ENCODE peak calls at places on chromosomes 12 and 14, in seven cellular contexts. R, S, B, M, L, V and X are unnamed samples. For H3K4me1 and H3K27me3, the result is how much of the 10 kb centered on the place peaks cover.

GRCh38 chr14:51849095-51849494 is 11.3 kb upstream of the GNG2 start:
- DNase-seq in B (peak), S (no peak), L (no peak), V (no peak), M (no peak), R (no peak), X (no peak)

GRCh38 chr12:5739862-5740370 is 205.1 kb downstream of the ANO2 start:
- DNase-seq in B (no peak), M (no peak), S (no peak), R (no peak), L (no peak), V (no peak), X (no peak)

GRCh38 chr12:132131229-132131628 is 12.9 kb downstream of the DDX51 start:
- DNase-seq in R (no peak), B (no peak), M (no peak), L (no peak), V (no peak), S (no peak), X (peak)

GRCh38 chr12:18158774-18159557 is 69.0 kb upstream of the RERGL start:
- DNase-seq in R (no peak), M (no peak), S (no peak), B (peak), V (no peak), L (peak), X (no peak)

GRCh38 chr12:115709410-115710065 is 568.0 kb downstream of the MED13L start:
- DNase-seq in B (no peak), L (no peak), S (peak), R (peak), V (peak), M (no peak), X (peak)

GRCh38 chr14:104864267-104865068 is 600 bp upstream of the CEP170B start:
- DNase-seq in R (no peak), S (peak), L (peak), M (peak), B (no peak), V (no peak), X (no peak)

GRCh38 chr12:2082321-2082720 is 29.5 kb downstream of the CACNA1C start:
- DNase-seq in L (no peak), B (no peak), V (no peak), S (no peak), R (no peak), M (no peak), X (no peak)

GRCh38 chr14:102949062-102949800 is 26.8 kb downstream of the AMN start:
- DNase-seq in L (peak), R (peak), B (peak), S (no peak), M (no peak), V (no peak), X (no peak)

GRCh38 chr12:47271800-47272230 is 192.1 kb upstream of the AMIGO2 start:
- DNase-seq in V (no peak), M (no peak), L (no peak), R (no peak), S (no peak), B (no peak), X (no peak)

GRCh38 chr14:88904206-88904647 is 79.8 kb downstream of the TTC8 start:
- DNase-seq in M (no peak), V (no peak), B (peak), S (no peak), R (no peak), L (no peak), X (no peak)

GRCh38 chr12:78929075-78929418 is 64.5 kb downstream of the SYT1 start:
- DNase-seq in V (no peak), R (no peak), S (no peak), B (peak), M (no peak), L (peak), X (no peak)

GRCh38 chr14:100988411-100988900 is 84.9 kb upstream of the RTL1 start:
- DNase-seq in S (no peak), M (no peak), R (no peak), B (peak), L (no peak), V (no peak), X (no peak)

GRCh38 chr14:64723691-64724577 is 19.7 kb downstream of the PLEKHG3 start:
- DNase-seq in S (no peak), R (peak), L (no peak), M (no peak), B (peak), V (no peak), X (no peak)

GRCh38 chr12:75965661-75966060 is 65.9 kb downstream of the PHLDA1 start:
- DNase-seq in L (no peak), M (no peak), V (no peak), B (no peak), S (no peak), R (no peak), X (no peak)

GRCh38 chr12:45638386-45638785 is 91.1 kb upstream of the ARID2 start:
- DNase-seq in V (no peak), R (no peak), L (no peak), B (no peak), M (no peak), S (no peak), X (no peak)

GRCh38 chr14:100336618-100337530 is 13.7 kb downstream of the SLC25A47 start:
- DNase-seq in R (no peak), L (peak), M (no peak), B (no peak), S (no peak), V (no peak), X (peak)

GRCh38 chr12:7646178-7646475 is 19.6 kb downstream of the APOBEC1 start:
- DNase-seq in V (no peak), B (no peak), M (no peak), S (no peak), R (no peak), L (no peak), X (no peak)

GRCh38 chr12:82608706-82609105 is 78.0 kb upstream of the TMTC2 start:
- DNase-seq in B (peak), V (no peak), L (peak), M (no peak), R (no peak), S (no peak), X (no peak)

GRCh38 chr12:57143454-57143853 is 4.0 kb downstream of the LRP1-AS start:
- DNase-seq in B (no peak), L (no peak), M (no peak), R (no peak), V (no peak), S (no peak), X (no peak)
- H3K4me1 ChIP-seq in B (half or more), L (under half), M (under half), R (under half), V (under half), S (half or more), X (under half)

DNA sequence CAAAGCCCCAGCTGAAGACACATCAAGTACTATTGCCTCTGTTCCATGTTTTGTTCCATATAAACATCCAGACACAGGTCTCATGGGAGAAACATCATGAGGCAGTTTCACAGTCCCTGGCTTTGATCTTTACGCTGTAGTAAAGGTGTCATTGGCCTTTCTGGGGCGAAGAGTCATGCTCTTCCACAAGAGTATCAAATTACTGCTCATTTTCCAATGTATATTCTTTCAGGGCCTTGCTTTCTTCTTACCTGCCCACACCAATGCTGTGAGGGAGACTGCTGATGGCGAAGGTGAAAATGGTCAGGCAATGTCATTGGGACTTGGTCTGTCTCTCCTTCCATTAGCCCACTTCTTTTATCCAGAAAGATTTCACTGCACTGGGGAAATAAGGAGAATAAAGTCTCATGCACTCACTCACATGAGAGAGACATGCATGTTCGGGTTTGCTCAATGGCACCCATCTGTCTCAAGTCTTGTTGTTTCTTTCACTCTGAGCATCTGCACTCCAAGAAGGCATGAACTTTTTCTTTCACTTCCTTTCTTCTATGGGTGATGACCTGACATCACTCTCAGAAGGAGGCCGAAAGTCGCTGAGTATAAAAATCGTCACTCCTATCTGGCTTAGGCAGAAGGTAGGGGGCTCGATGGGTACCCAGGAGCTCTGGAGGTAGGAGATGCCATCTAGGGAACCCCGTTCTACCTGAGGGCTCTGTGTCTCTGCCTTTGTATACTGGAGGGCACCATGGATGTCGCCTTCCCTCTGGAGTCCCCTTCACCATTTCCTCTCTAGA is 1.3 kb upstream of the JDP2 start:
- DNase-seq in B (no peak), V (no peak), L (peak), M (no peak), R (no peak), S (no peak), X (no peak)
- H3K27me3 ChIP-seq in B (under half), V (under half), L (under half), M (under half), R (under half), S (under half), X (under half)

GRCh38 chr12:49808686-49809368 is 19.4 kb downstream of the NCKAP5L start:
- DNase-seq in M (no peak), R (peak), S (peak), B (peak), L (peak), V (no peak), X (peak)

GRCh38 chr12:49811136-49811535 is 17.1 kb downstream of the NCKAP5L start:
- DNase-seq in V (no peak), B (no peak), M (no peak), S (no peak), R (no peak), L (no peak), X (no peak)

GRCh38 chr12:49809369-49810158 is 18.6 kb downstream of the NCKAP5L start:
- DNase-seq in R (peak), L (no peak), V (no peak), M (peak), B (peak), S (peak), X (no peak)

GRCh38 chr12:49811961-49812401 is 16.2 kb downstream of the NCKAP5L start:
- DNase-seq in S (no peak), R (no peak), B (no peak), L (no peak), M (no peak), V (no peak), X (no peak)

DNA sequence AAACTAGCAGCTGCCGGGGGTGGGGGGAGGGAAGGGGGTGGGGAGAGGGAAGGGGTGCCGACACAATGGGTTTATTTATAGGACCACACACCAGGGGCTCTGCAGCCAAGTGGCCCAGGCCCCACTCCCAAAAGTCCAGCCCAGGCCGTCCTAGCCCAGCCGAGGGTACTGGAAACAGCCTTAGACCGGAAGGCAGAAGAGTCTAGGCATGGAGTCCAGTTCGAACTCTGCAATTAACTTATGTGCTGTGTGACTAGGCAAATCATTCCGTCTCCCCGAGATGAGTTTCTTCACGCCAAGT is 18.1 kb downstream of the NCKAP5L start:
- DNase-seq in B (no peak), R (peak), S (no peak), V (no peak), M (no peak), L (no peak), X (no peak)
- H3K4me1 ChIP-seq in B (under half), R (under half), S (half or more), V (under half), M (under half), L (under half), X (under half)

DNA sequence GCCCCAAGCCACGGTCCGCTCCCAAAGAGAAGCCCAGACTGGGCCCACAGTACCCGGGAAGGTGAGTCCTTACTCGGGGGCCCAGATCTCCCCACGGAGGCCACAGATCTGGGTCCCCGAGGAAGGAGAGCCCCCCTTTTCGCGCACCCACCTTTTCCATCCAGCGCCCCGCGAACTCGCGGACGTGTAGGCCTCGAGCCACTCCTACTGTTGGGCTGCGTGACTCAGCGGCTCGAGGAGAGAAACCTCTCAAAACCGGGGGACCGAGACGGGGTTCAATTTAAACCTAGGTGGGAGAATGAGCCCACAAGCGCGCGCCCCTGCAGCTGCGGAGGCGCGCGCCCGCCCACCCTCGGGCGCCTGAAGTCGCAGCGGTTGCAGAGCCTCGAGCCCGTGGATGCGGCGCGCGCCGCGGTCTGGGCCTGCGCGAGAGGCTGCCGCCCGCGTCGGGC is 6.3 kb downstream of the SIX6 start:
- DNase-seq in B (no peak), L (no peak), M (no peak), R (peak), V (no peak), S (no peak), X (no peak)
- H3K27me3 ChIP-seq in B (half or more), L (half or more), M (under half), R (under half), V (under half), S (half or more), X (half or more)